ENCODE peak calls at places on chromosomes 2 and 18, in four cellular contexts. N is HepG2, G is K562, C is HEK293T. D is an unnamed sample.

GRCh38 chr2:233234996-233235395 is 16.5 kb upstream of the ATG16L1 start:
- DNase-seq in N (no peak), G (no peak), C (no peak), D (no peak)

GRCh38 chr2:235567842-235568241 is 74.0 kb downstream of the AGAP1 start:
- DNase-seq in N (no peak), G (no peak), C (no peak), D (no peak)

GRCh38 chr2:233059547-233059796 is 670 bp upstream of the INPP5D start:
- DNase-seq in N (peak), G (no peak), C (no peak), D (peak)

GRCh38 chr2:720842-721241 is 43.6 kb upstream of the TMEM18 start:
- DNase-seq in N (no peak), G (no peak), C (no peak), D (no peak)

GRCh38 chr18:2903006-2903405 is 56.2 kb downstream of the EMILIN2 start:
- DNase-seq in N (no peak), G (peak), C (no peak), D (no peak)

GRCh38 chr18:6752200-6752873 is 22.8 kb downstream of the ARHGAP28 start:
- DNase-seq in N (no peak), G (no peak), C (no peak), D (peak)

GRCh38 chr2:160790738-160791137 is 297.1 kb upstream of the RBMS1 start:
- DNase-seq in N (no peak), G (no peak), C (no peak), D (no peak)

GRCh38 chr18:13191779-13192178 is 26.8 kb upstream of the LDLRAD4 start:
- DNase-seq in N (peak), G (no peak), C (no peak), D (no peak)

GRCh38 chr2:23712756-23713151 is 214.2 kb downstream of the ATAD2B start:
- DNase-seq in N (no peak), G (no peak), C (no peak), D (no peak)

GRCh38 chr2:168565512-168565911 is 109.4 kb downstream of the CERS6 start:
- DNase-seq in N (no peak), G (no peak), C (no peak), D (no peak)

GRCh38 chr2:100563407-100564247 is 834 bp downstream of the PDCL3 start:
- DNase-seq in N (no peak), G (peak), C (no peak), D (no peak)

GRCh38 chr18:45954070-45954712 is 12.9 kb downstream of the EPG5 start:
- DNase-seq in N (no peak), G (no peak), C (no peak), D (no peak)

GRCh38 chr2:225355788-225356187 is 43.7 kb upstream of the NYAP2 start:
- DNase-seq in N (no peak), G (no peak), C (no peak), D (no peak)

GRCh38 chr2:68565858-68566257 is 77.5 kb upstream of the PROKR1 start:
- DNase-seq in N (peak), G (peak), C (no peak), D (no peak)

GRCh38 chr2:16287831-16288230 is 347.5 kb downstream of the MYCN start:
- DNase-seq in N (no peak), G (no peak), C (no peak), D (no peak)

GRCh38 chr2:172215936-172216335 is 113.2 kb upstream of the DLX2 start:
- DNase-seq in N (no peak), G (no peak), C (no peak), D (no peak)

GRCh38 chr2:151853070-151853758 is 25.0 kb upstream of the ARL5A start:
- DNase-seq in N (peak), G (no peak), C (no peak), D (no peak)

GRCh38 chr2:230774348-230774951 is 61.8 kb downstream of the CAB39 start:
- DNase-seq in N (no peak), G (peak), C (no peak), D (no peak)

DNA sequence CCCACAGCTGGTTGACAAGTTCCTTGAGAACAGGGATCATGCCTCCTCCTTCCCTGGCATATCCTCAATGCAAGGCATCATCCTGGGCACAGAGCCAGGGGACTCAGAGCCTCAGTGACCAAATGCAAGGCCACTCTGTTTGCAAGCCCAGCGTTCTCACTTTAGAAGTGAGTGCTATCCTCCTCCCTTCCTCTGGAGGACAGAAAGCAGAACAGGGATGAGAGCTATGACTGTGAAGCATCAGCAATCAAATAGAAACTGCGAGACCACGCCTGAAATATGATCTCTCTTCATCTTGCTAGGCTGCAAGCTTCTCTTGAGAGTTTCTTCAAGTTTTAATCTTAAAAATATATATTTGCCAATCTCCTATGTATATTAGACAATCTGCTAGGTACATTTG is 119.8 kb downstream of the LRATD1 start:
- DNase-seq in N (no peak), G (no peak), C (no peak), D (no peak)
- TF ChIP-seq SP1 in N (no peak), G (no peak), C (no peak), D (no peak)

GRCh38 chr2:210445116-210445707 is 31.3 kb downstream of the LANCL1 start:
- DNase-seq in N (peak), G (peak), C (peak), D (no peak)
- TF ChIP-seq SP1 in N (no peak), G (no peak), C (no peak), D (no peak)

GRCh38 chr2:128315122-128315828 is 3.4 kb downstream of the HS6ST1 start:
- DNase-seq in N (no peak), G (no peak), C (no peak), D (no peak)
- TF ChIP-seq SP1 in N (no peak), G (no peak), C (no peak), D (no peak)

GRCh38 chr2:209431701-209432100 is 7.9 kb downstream of the MAP2 start:
- DNase-seq in N (no peak), G (no peak), C (no peak), D (no peak)
- TF ChIP-seq SP1 in N (no peak), G (no peak), C (no peak), D (no peak)

D was measured in WTC11.